ENCODE peak calls at places on chromosomes 4 and X, in ten cellular contexts. O is head of caudate nucleus, X is anterior cingulate cortex, S is iPS-NIHi11, K is NCI-H460, I is SW480, J is NCI-H524, R is SK-N-SH, C is NAMALWA, Y is putamen. W is an unnamed sample.

GRCh38 chr4:150072906-150073714 is 5.1 kb upstream of the DCLK2 start:
- DNase-seq in O (no peak), X (no peak), S (no peak), K (peak), I (no peak), J (no peak), R (no peak), C (no peak), Y (peak), W (no peak)

GRCh38 chr4:184383497-184384055 is 90.8 kb downstream of the IRF2 start:
- DNase-seq in O (peak), X (no peak), S (no peak), K (peak), I (peak), J (no peak), R (no peak), C (no peak), Y (peak), W (no peak)

GRCh38 chr4:87807402-87807801 is 8.0 kb downstream of the IBSP start:
- DNase-seq in O (no peak), X (no peak), S (no peak), K (no peak), I (no peak), J (no peak), R (no peak), C (no peak), Y (no peak), W (no peak)

GRCh38 chr4:3470244-3471097 is 7.4 kb downstream of the DOK7 start:
- DNase-seq in O (no peak), X (no peak), S (no peak), K (no peak), I (no peak), J (no peak), R (no peak), C (no peak), Y (no peak), W (no peak)

GRCh38 chr4:18398661-18399060 is 377.1 kb upstream of the LCORL start:
- DNase-seq in O (no peak), X (no peak), S (no peak), K (no peak), I (no peak), J (no peak), R (no peak), C (no peak), Y (no peak), W (no peak)

GRCh38 chr4:3708611-3709010 is 57.6 kb upstream of the ADRA2C start:
- DNase-seq in O (no peak), X (no peak), S (no peak), K (no peak), I (no peak), J (no peak), R (no peak), C (no peak), Y (no peak), W (no peak)

GRCh38 chr4:170231377-170231776 is 141.6 kb upstream of the AADAT start:
- DNase-seq in O (no peak), X (no peak), S (no peak), K (no peak), I (no peak), J (no peak), R (no peak), C (no peak), Y (no peak), W (no peak)

GRCh38 chr4:94256833-94257232 is 49.2 kb downstream of the SMARCAD1 start:
- DNase-seq in O (no peak), X (no peak), S (no peak), K (peak), I (peak), J (no peak), R (no peak), C (peak), Y (no peak), W (no peak)

GRCh38 chr4:23369331-23369730 is 520.5 kb downstream of the PPARGC1A start:
- DNase-seq in O (no peak), X (no peak), S (peak), K (no peak), I (no peak), J (peak), R (no peak), C (no peak), Y (no peak), W (no peak)

GRCh38 chr4:16573181-16573580 is 325.3 kb downstream of the LDB2 start:
- DNase-seq in O (no peak), X (no peak), S (no peak), K (no peak), I (no peak), J (no peak), R (no peak), C (no peak), Y (no peak), W (no peak)

GRCh38 chr4:27357283-27357682 is 496.6 kb downstream of the STIM2 start:
- DNase-seq in O (no peak), X (no peak), S (no peak), K (peak), I (peak), J (no peak), R (no peak), C (peak), Y (peak), W (no peak)

GRCh38 chrX:63250253-63250868 is 100.8 kb downstream of the SPIN4 start:
- DNase-seq in O (peak), X (no peak), S (peak), K (peak), I (peak), J (no peak), R (peak), C (peak), Y (peak), W (peak)

GRCh38 chr4:64158648-64159326 is 250.5 kb downstream of the TECRL start:
- DNase-seq in O (peak), X (peak), S (peak), K (peak), I (peak), J (peak), R (peak), C (peak), Y (peak), W (peak)

GRCh38 chrX:72052415-72053090 is 79.2 kb downstream of the RTL5 start:
- DNase-seq in O (no peak), X (no peak), S (peak), K (no peak), I (no peak), J (no peak), R (no peak), C (no peak), Y (no peak), W (peak)

GRCh38 chrX:65451663-65452062 is 82.9 kb downstream of the LAS1L start:
- DNase-seq in O (no peak), X (no peak), S (peak), K (peak), I (peak), J (peak), R (peak), C (peak), Y (no peak), W (no peak)